ENCODE peak calls at places on chromosomes 16 and 17, in eight cellular contexts. One of them, this sample, is unnamed.

GRCh38 chr16:69724981-69725479 is 1.3 kb downstream of the NQO1 start:
- DNase-seq in H7: peak; percentile 30
- DNase-seq in stimulated activated CD8-positive, alpha-beta memory T cell treated with anti-CD3 and anti-CD28 coated beads, Interleukin-7, amount 100 ng/mL, for 24 hours: no peak
- DNase-seq in stimulated activated naive B cell treated with anti-CD40 and anti-IgM and Interleukin-4, amounts not matched to agents 10 μg/mL and 1 μg/mL and 100 μg/mL, for 72 hours: no peak
- DNase-seq in dermis blood vessel endothelial cell: peak; percentile 49
- DNase-seq in tibial artery: peak; percentile 45
- DNase-seq in esophagus squamous epithelium: no peak
- DNase-seq in T-helper 1 cell: no peak
- DNase-seq in this sample: peak; percentile 70

GRCh38 chr16:86379505-86379846 is 130.9 kb upstream of the FOXF1 start:
- DNase-seq in H7: no peak
- DNase-seq in stimulated activated CD8-positive, alpha-beta memory T cell treated with anti-CD3 and anti-CD28 coated beads, Interleukin-7, amount 100 ng/mL, for 24 hours: no peak
- DNase-seq in stimulated activated naive B cell treated with anti-CD40 and anti-IgM and Interleukin-4, amounts not matched to agents 10 μg/mL and 1 μg/mL and 100 μg/mL, for 72 hours: no peak
- DNase-seq in dermis blood vessel endothelial cell: no peak
- DNase-seq in tibial artery: no peak
- DNase-seq in esophagus squamous epithelium: no peak
- DNase-seq in T-helper 1 cell: no peak
- DNase-seq in this sample: peak; percentile 86

GRCh38 chr16:72995151-72995881 is 52.6 kb downstream of the ZFHX3 start:
- DNase-seq in H7: peak; percentile 80
- DNase-seq in stimulated activated CD8-positive, alpha-beta memory T cell treated with anti-CD3 and anti-CD28 coated beads, Interleukin-7, amount 100 ng/mL, for 24 hours: no peak
- DNase-seq in stimulated activated naive B cell treated with anti-CD40 and anti-IgM and Interleukin-4, amounts not matched to agents 10 μg/mL and 1 μg/mL and 100 μg/mL, for 72 hours: no peak
- DNase-seq in dermis blood vessel endothelial cell: peak; percentile 59
- DNase-seq in tibial artery: peak; percentile 60
- DNase-seq in esophagus squamous epithelium: no peak
- DNase-seq in T-helper 1 cell: no peak
- DNase-seq in this sample: no peak

GRCh38 chr16:8632675-8633182 is 11.2 kb downstream of the METTL22 start:
- DNase-seq in H7: no peak
- DNase-seq in stimulated activated CD8-positive, alpha-beta memory T cell treated with anti-CD3 and anti-CD28 coated beads, Interleukin-7, amount 100 ng/mL, for 24 hours: no peak
- DNase-seq in stimulated activated naive B cell treated with anti-CD40 and anti-IgM and Interleukin-4, amounts not matched to agents 10 μg/mL and 1 μg/mL and 100 μg/mL, for 72 hours: no peak
- DNase-seq in dermis blood vessel endothelial cell: no peak
- DNase-seq in tibial artery: peak; percentile 69
- DNase-seq in esophagus squamous epithelium: no peak
- DNase-seq in T-helper 1 cell: no peak
- DNase-seq in this sample: no peak

GRCh38 chr17:19372004-19372365 is 6.3 kb upstream of the MAPK7 start:
- DNase-seq in H7: no peak
- DNase-seq in stimulated activated CD8-positive, alpha-beta memory T cell treated with anti-CD3 and anti-CD28 coated beads, Interleukin-7, amount 100 ng/mL, for 24 hours: no peak
- DNase-seq in stimulated activated naive B cell treated with anti-CD40 and anti-IgM and Interleukin-4, amounts not matched to agents 10 μg/mL and 1 μg/mL and 100 μg/mL, for 72 hours: no peak
- DNase-seq in dermis blood vessel endothelial cell: no peak
- DNase-seq in tibial artery: no peak
- DNase-seq in esophagus squamous epithelium: no peak
- DNase-seq in T-helper 1 cell: no peak
- DNase-seq in this sample: no peak

GRCh38 chr16:50102046-50102756 is 36.4 kb downstream of the HEATR3 start:
- DNase-seq in H7: no peak
- DNase-seq in stimulated activated CD8-positive, alpha-beta memory T cell treated with anti-CD3 and anti-CD28 coated beads, Interleukin-7, amount 100 ng/mL, for 24 hours: no peak
- DNase-seq in stimulated activated naive B cell treated with anti-CD40 and anti-IgM and Interleukin-4, amounts not matched to agents 10 μg/mL and 1 μg/mL and 100 μg/mL, for 72 hours: no peak
- DNase-seq in dermis blood vessel endothelial cell: no peak
- DNase-seq in tibial artery: no peak
- DNase-seq in esophagus squamous epithelium: no peak
- DNase-seq in T-helper 1 cell: no peak
- DNase-seq in this sample: peak; percentile 87

GRCh38 chr17:42675984-42676423 is 790 bp downstream of the PLEKHH3 start:
- DNase-seq in H7: peak; percentile 78
- DNase-seq in stimulated activated CD8-positive, alpha-beta memory T cell treated with anti-CD3 and anti-CD28 coated beads, Interleukin-7, amount 100 ng/mL, for 24 hours: no peak
- DNase-seq in stimulated activated naive B cell treated with anti-CD40 and anti-IgM and Interleukin-4, amounts not matched to agents 10 μg/mL and 1 μg/mL and 100 μg/mL, for 72 hours: no peak
- DNase-seq in dermis blood vessel endothelial cell: peak; percentile 55
- DNase-seq in tibial artery: peak; percentile 85
- DNase-seq in esophagus squamous epithelium: no peak
- DNase-seq in T-helper 1 cell: no peak
- DNase-seq in this sample: peak; percentile 98

GRCh38 chr16:49281843-49282642 is 405 bp upstream of the CBLN1 start:
- DNase-seq in H7: peak; percentile 99
- DNase-seq in stimulated activated CD8-positive, alpha-beta memory T cell treated with anti-CD3 and anti-CD28 coated beads, Interleukin-7, amount 100 ng/mL, for 24 hours: peak; percentile 24
- DNase-seq in stimulated activated naive B cell treated with anti-CD40 and anti-IgM and Interleukin-4, amounts not matched to agents 10 μg/mL and 1 μg/mL and 100 μg/mL, for 72 hours: peak; percentile 34
- DNase-seq in dermis blood vessel endothelial cell: peak; percentile 89
- DNase-seq in tibial artery: peak; percentile 68
- DNase-seq in esophagus squamous epithelium: no peak
- DNase-seq in T-helper 1 cell: no peak
- DNase-seq in this sample: peak; percentile 99

GRCh38 chr17:30113213-30113612 is 3.4 kb upstream of the NSRP1 start:
- DNase-seq in H7: no peak
- DNase-seq in stimulated activated CD8-positive, alpha-beta memory T cell treated with anti-CD3 and anti-CD28 coated beads, Interleukin-7, amount 100 ng/mL, for 24 hours: no peak
- DNase-seq in stimulated activated naive B cell treated with anti-CD40 and anti-IgM and Interleukin-4, amounts not matched to agents 10 μg/mL and 1 μg/mL and 100 μg/mL, for 72 hours: no peak
- DNase-seq in dermis blood vessel endothelial cell: no peak
- DNase-seq in tibial artery: no peak
- DNase-seq in esophagus squamous epithelium: no peak
- DNase-seq in T-helper 1 cell: no peak
- DNase-seq in this sample: no peak

GRCh38 chr16:11258553-11259287 is 2.7 kb upstream of the SOCS1 start:
- DNase-seq in H7: no peak
- DNase-seq in stimulated activated CD8-positive, alpha-beta memory T cell treated with anti-CD3 and anti-CD28 coated beads, Interleukin-7, amount 100 ng/mL, for 24 hours: no peak
- DNase-seq in stimulated activated naive B cell treated with anti-CD40 and anti-IgM and Interleukin-4, amounts not matched to agents 10 μg/mL and 1 μg/mL and 100 μg/mL, for 72 hours: peak; percentile 33
- DNase-seq in dermis blood vessel endothelial cell: no peak
- DNase-seq in tibial artery: peak; percentile 82
- DNase-seq in esophagus squamous epithelium: no peak
- DNase-seq in T-helper 1 cell: no peak
- DNase-seq in this sample: peak; percentile 62

GRCh38 chr16:87067890-87068289 is 249.3 kb downstream of the C16orf95 start:
- DNase-seq in H7: peak; percentile 52
- DNase-seq in stimulated activated CD8-positive, alpha-beta memory T cell treated with anti-CD3 and anti-CD28 coated beads, Interleukin-7, amount 100 ng/mL, for 24 hours: no peak
- DNase-seq in stimulated activated naive B cell treated with anti-CD40 and anti-IgM and Interleukin-4, amounts not matched to agents 10 μg/mL and 1 μg/mL and 100 μg/mL, for 72 hours: no peak
- DNase-seq in dermis blood vessel endothelial cell: no peak
- DNase-seq in tibial artery: no peak
- DNase-seq in esophagus squamous epithelium: no peak
- DNase-seq in T-helper 1 cell: no peak
- DNase-seq in this sample: no peak

GRCh38 chr17:27840688-27841087 is 40.4 kb upstream of the NOS2 start:
- DNase-seq in H7: no peak
- DNase-seq in stimulated activated CD8-positive, alpha-beta memory T cell treated with anti-CD3 and anti-CD28 coated beads, Interleukin-7, amount 100 ng/mL, for 24 hours: no peak
- DNase-seq in stimulated activated naive B cell treated with anti-CD40 and anti-IgM and Interleukin-4, amounts not matched to agents 10 μg/mL and 1 μg/mL and 100 μg/mL, for 72 hours: no peak
- DNase-seq in dermis blood vessel endothelial cell: no peak
- DNase-seq in tibial artery: no peak
- DNase-seq in esophagus squamous epithelium: no peak
- DNase-seq in T-helper 1 cell: no peak
- DNase-seq in this sample: no peak

This sample was measured in osteoblast.